ENCODE peak calls at places on chromosomes 3 and 15, in six cellular contexts. E, S, P, B, D and G are unnamed samples.

GRCh38 chr3:27557411-27557810 is 73.2 kb upstream of the SLC4A7 start:
- DNase-seq in E (no peak), S (no peak), P (no peak), B (no peak), D (no peak), G (no peak)

GRCh38 chr3:27458929-27459328 is 25.3 kb downstream of the SLC4A7 start:
- DNase-seq in E (no peak), S (no peak), P (no peak), B (no peak), D (no peak), G (no peak)

GRCh38 chr3:2741520-2741919 is 368.7 kb downstream of the IL5RA start:
- DNase-seq in E (no peak), S (no peak), P (no peak), B (no peak), D (no peak), G (no peak)

GRCh38 chr3:151580592-151580991 is 119.7 kb upstream of the IGSF10 start:
- DNase-seq in E (no peak), S (no peak), P (peak), B (no peak), D (no peak), G (no peak)

GRCh38 chr3:166274342-166274741 is 437.1 kb upstream of the BCHE start:
- DNase-seq in E (no peak), S (no peak), P (peak), B (no peak), D (no peak), G (no peak)

GRCh38 chr3:42183991-42184621 is 81.9 kb downstream of the CCK start:
- DNase-seq in E (no peak), S (no peak), P (no peak), B (no peak), D (no peak), G (no peak)

GRCh38 chr15:41860049-41860828 is 21.6 kb downstream of the PLA2G4B start:
- DNase-seq in E (no peak), S (no peak), P (no peak), B (no peak), D (no peak), G (no peak)

GRCh38 chr3:107512108-107512507 is 10.7 kb upstream of the BBX start:
- DNase-seq in E (peak), S (no peak), P (no peak), B (no peak), D (no peak), G (no peak)

GRCh38 chr3:12139111-12139511 is 19.6 kb downstream of the TIMP4 start:
- DNase-seq in E (peak), S (no peak), P (peak), B (no peak), D (no peak), G (no peak)